ENCODE peak calls at places on chromosomes 4 and X, in nine cellular contexts. U is body of pancreas; N is SK-N-DZ; I is COR-L47; Y is astrocyte of the spinal cord; Z is smooth muscle cell of the brain vasculature; O is Karpas-422; L is activated T-helper 1 cell treated with anti-CD3 and anti-CD28 coated beads, Interleukin-2, amount 50 U/mL, for 16 hours; D is stimulated activated CD4-positive, alpha-beta T cell treated with anti-CD3 and anti-CD28 coated beads, Interleukin-4, amount 100 ng/mL, for 48 hours. A is an unnamed sample.

GRCh38 chr4:174222266-174222872 is 61.1 kb downstream of the FBXO8 start:
- DNase-seq in U (no peak), N (no peak), I (no peak), Y (peak; percentile 29), Z (no peak), O (peak; percentile 66), L (no peak), D (no peak), A (no peak)

GRCh38 chrX:15737188-15737956 is 698 bp upstream of the CA5B start:
- DNase-seq in U (no peak), N (no peak), I (no peak), Y (no peak), Z (no peak), O (peak; percentile 52), L (no peak), D (no peak), A (no peak)

GRCh38 chr4:105455998-105456397 is 17.9 kb downstream of the PPA2 start:
- DNase-seq in U (no peak), N (no peak), I (no peak), Y (no peak), Z (no peak), O (no peak), L (no peak), D (no peak), A (no peak)

GRCh38 chrX:15653961-15654360 is 10.6 kb downstream of the CLTRN start:
- DNase-seq in U (no peak), N (no peak), I (no peak), Y (no peak), Z (no peak), O (no peak), L (no peak), D (no peak), A (no peak)

GRCh38 chr4:7430368-7430964 is 4.3 kb downstream of the PSAPL1 start:
- DNase-seq in U (no peak), N (no peak), I (no peak), Y (no peak), Z (no peak), O (no peak), L (no peak), D (no peak), A (no peak)

GRCh38 chr4:31089815-31090214 is 369.6 kb downstream of the PCDH7 start:
- DNase-seq in U (peak; percentile 22), N (peak; percentile 5), I (peak; percentile 71), Y (peak; percentile 48), Z (no peak), O (no peak), L (no peak), D (no peak), A (no peak)

GRCh38 chr4:24533364-24533763 is 51.0 kb downstream of the DHX15 start:
- DNase-seq in U (no peak), N (no peak), I (no peak), Y (no peak), Z (no peak), O (no peak), L (no peak), D (no peak), A (no peak)

GRCh38 chrX:13377537-13377936 is 57.7 kb upstream of the ATXN3L start:
- DNase-seq in U (no peak), N (peak; percentile 0), I (no peak), Y (peak; percentile 84), Z (no peak), O (no peak), L (no peak), D (no peak), A (no peak)

GRCh38 chr4:148109216-148109615 is 333.0 kb downstream of the NR3C2 start:
- DNase-seq in U (no peak), N (no peak), I (no peak), Y (no peak), Z (no peak), O (no peak), L (no peak), D (no peak), A (no peak)

GRCh38 chrX:19658030-19658429 is 142.7 kb upstream of the MAP3K15 start:
- DNase-seq in U (no peak), N (no peak), I (no peak), Y (no peak), Z (no peak), O (no peak), L (no peak), D (no peak), A (no peak)

GRCh38 chr4:39526810-39527295 is 386 bp downstream of the UGDH start:
- DNase-seq in U (no peak), N (no peak), I (peak; percentile 1), Y (no peak), Z (no peak), O (no peak), L (no peak), D (peak; percentile 9), A (peak; percentile 1)

GRCh38 chrX:41481264-41482109 is 34.3 kb downstream of the NYX start:
- DNase-seq in U (no peak), N (no peak), I (no peak), Y (no peak), Z (no peak), O (peak; percentile 71), L (no peak), D (no peak), A (no peak)

GRCh38 chr4:69518102-69518501 is 22.4 kb upstream of the UGT2B4 start:
- DNase-seq in U (no peak), N (no peak), I (no peak), Y (no peak), Z (no peak), O (no peak), L (no peak), D (no peak), A (no peak)

GRCh38 chr4:26284536-26284935 is 36.3 kb upstream of the RBPJ start:
- DNase-seq in U (no peak), N (no peak), I (no peak), Y (no peak), Z (no peak), O (no peak), L (no peak), D (no peak), A (no peak)

GRCh38 chr4:153241970-153242847 is 38.0 kb downstream of the TRIM2 start:
- DNase-seq in U (no peak), N (no peak), I (no peak), Y (peak; percentile 66), Z (no peak), O (peak; percentile 51), L (no peak), D (no peak), A (no peak)

GRCh38 chr4:172515266-172515879 is 653.2 kb upstream of the GALNT7 start:
- DNase-seq in U (no peak), N (no peak), I (no peak), Y (peak; percentile 61), Z (peak; percentile 28), O (no peak), L (no peak), D (no peak), A (no peak)

GRCh38 chr4:26590639-26591038 is 6.8 kb downstream of the TBC1D19 start:
- DNase-seq in U (no peak), N (no peak), I (no peak), Y (peak; percentile 63), Z (no peak), O (no peak), L (no peak), D (no peak), A (no peak)

GRCh38 chr4:84913176-84913575 is 53.3 kb downstream of the WDFY3 start:
- DNase-seq in U (no peak), N (no peak), I (no peak), Y (no peak), Z (no peak), O (no peak), L (no peak), D (no peak), A (no peak)

GRCh38 chr4:145234086-145234694 is 53.8 kb upstream of the OTUD4 start:
- DNase-seq in U (peak; percentile 59), N (peak; percentile 47), I (peak; percentile 27), Y (peak; percentile 69), Z (peak; percentile 4), O (peak; percentile 91), L (peak; percentile 13), D (peak; percentile 50), A (no peak)

GRCh38 chrX:15335135-15336022 is at the start of gene PIGA:
- DNase-seq in U (peak; percentile 94), N (peak; percentile 94), I (peak; percentile 90), Y (peak; percentile 98), Z (peak; percentile 86), O (peak; percentile 96), L (peak; percentile 84), D (peak; percentile 85), A (peak; percentile 86)

GRCh38 chrX:40543661-40544328 is 37.0 kb upstream of the ATP6AP2 start:
- DNase-seq in U (peak; percentile 17), N (peak; percentile 66), I (peak; percentile 75), Y (peak; percentile 57), Z (no peak), O (peak; percentile 84), L (no peak), D (no peak), A (no peak)

GRCh38 chr4:188221090-188221489 is 81.8 kb downstream of the TRIML1 start:
- DNase-seq in U (no peak), N (no peak), I (no peak), Y (no peak), Z (no peak), O (no peak), L (no peak), D (no peak), A (no peak)

GRCh38 chr4:77010841-77011354 is 61.3 kb downstream of the SEPTIN11 start:
- DNase-seq in U (no peak), N (no peak), I (no peak), Y (peak; percentile 81), Z (no peak), O (no peak), L (no peak), D (no peak), A (no peak)

GRCh38 chr4:166594326-166594946 is 639.9 kb downstream of the SPOCK3 start:
- DNase-seq in U (peak; percentile 56), N (peak; percentile 28), I (peak; percentile 69), Y (peak; percentile 64), Z (peak; percentile 17), O (peak; percentile 49), L (no peak), D (no peak), A (no peak)